ENCODE peak calls at places on chromosomes 6 and 20, in ten cellular contexts. V is body of pancreas, L is coronary artery, T is cardiac fibroblast, M is GM13976, R is HCT116, W is psoas muscle, H is heart left ventricle, J is heart right ventricle, B is esophagus squamous epithelium. A is an unnamed sample.

GRCh38 chr20:61803903-61804804 is 261.5 kb downstream of the TAF4 start:
- DNase-seq in J (no peak), T (peak), R (no peak), V (no peak), H (no peak), W (peak), M (peak), B (no peak), L (no peak), A (peak)

GRCh38 chr6:142605922-142606321 is 304.1 kb downstream of the ADGRG6 start:
- DNase-seq in H (no peak), T (peak), W (no peak), J (no peak), V (no peak), B (no peak), M (no peak), L (no peak), R (no peak), A (no peak)

GRCh38 chr6:40634429-40634828 is 47.3 kb upstream of the LRFN2 start:
- DNase-seq in J (no peak), H (no peak), R (no peak), L (peak), V (peak), M (no peak), T (no peak), W (no peak), B (no peak), A (no peak)

GRCh38 chr6:88013015-88013414 is 34.6 kb upstream of the SPACA1 start:
- DNase-seq in W (no peak), M (no peak), R (no peak), L (no peak), J (no peak), T (no peak), H (no peak), V (no peak), B (no peak), A (peak)

GRCh38 chr6:158086054-158086705 is 81.9 kb downstream of the SERAC1 start:
- DNase-seq in W (no peak), J (no peak), H (no peak), V (no peak), T (peak), L (no peak), M (peak), B (no peak), R (no peak), A (no peak)

GRCh38 chr6:113184291-113184690 is 672.9 kb upstream of the MARCKS start:
- DNase-seq in J (no peak), V (no peak), T (peak), L (no peak), R (no peak), B (no peak), W (no peak), H (no peak), M (no peak), A (no peak)

GRCh38 chr6:56046576-56046975 is 171.2 kb upstream of the BMP5 start:
- DNase-seq in L (peak), H (peak), T (peak), W (no peak), J (peak), V (peak), M (no peak), B (no peak), R (no peak), A (no peak)

GRCh38 chr6:158567152-158567551 is 7.3 kb downstream of the TMEM181 start:
- DNase-seq in M (no peak), L (peak), W (peak), T (no peak), R (no peak), J (no peak), V (no peak), B (no peak), H (no peak), A (no peak)

GRCh38 chr20:57713951-57714350 is 4.1 kb upstream of the PMEPA1 start:
- DNase-seq in M (no peak), H (no peak), W (no peak), L (no peak), T (no peak), R (no peak), B (no peak), J (no peak), V (no peak), A (no peak)

GRCh38 chr6:159080217-159080976 is 35.6 kb upstream of the TAGAP start:
- DNase-seq in J (no peak), V (no peak), R (no peak), B (no peak), L (no peak), T (no peak), M (no peak), H (no peak), W (no peak), A (peak)

GRCh38 chr6:21922086-21922485 is 328.5 kb downstream of the SOX4 start:
- DNase-seq in R (no peak), V (no peak), J (no peak), W (no peak), M (no peak), T (peak), B (no peak), L (no peak), H (no peak), A (no peak)

GRCh38 chr6:19024737-19025136 is 637.6 kb downstream of the RNF144B start:
- DNase-seq in T (peak), H (no peak), V (peak), M (no peak), B (no peak), L (no peak), J (no peak), R (peak), W (no peak), A (no peak)

GRCh38 chr6:14876778-14877613 is 368.9 kb upstream of the JARID2 start:
- DNase-seq in V (peak), B (no peak), L (no peak), J (no peak), H (no peak), W (no peak), R (no peak), T (peak), M (peak), A (peak)

GRCh38 chr20:50379049-50379990 is 130.9 kb upstream of the PTPN1 start:
- DNase-seq in W (peak), M (no peak), B (peak), T (peak), R (no peak), J (peak), H (peak), L (peak), V (peak), A (no peak)

GRCh38 chr6:113351183-113351834 is 505.8 kb upstream of the MARCKS start:
- DNase-seq in B (no peak), W (no peak), M (no peak), L (no peak), J (no peak), H (peak), T (peak), V (no peak), R (no peak), A (no peak)

GRCh38 chr6:123888779-123889513 is 85.3 kb downstream of the NKAIN2 start:
- DNase-seq in M (no peak), H (no peak), V (no peak), R (no peak), J (no peak), W (no peak), T (no peak), L (no peak), B (no peak), A (no peak)

GRCh38 chr20:2093200-2093781 is 8.3 kb upstream of the STK35 start:
- DNase-seq in M (peak), T (no peak), L (no peak), J (no peak), H (no peak), V (no peak), R (peak), W (no peak), B (no peak), A (peak)

GRCh38 chr6:15922510-15923307 is 206.2 kb upstream of the MYLIP start:
- DNase-seq in L (no peak), M (no peak), R (no peak), V (no peak), J (no peak), B (no peak), T (peak), W (no peak), H (no peak), A (no peak)

GRCh38 chr20:40563296-40563950 is 125.6 kb downstream of the MAFB start:
- DNase-seq in B (peak), R (peak), W (no peak), T (peak), H (no peak), V (no peak), M (no peak), J (peak), L (no peak), A (no peak)

GRCh38 chr20:57656252-57656820 is 36.1 kb upstream of the ZBP1 start:
- DNase-seq in L (peak), W (peak), B (no peak), V (no peak), R (no peak), H (peak), J (no peak), M (peak), T (no peak), A (no peak)

GRCh38 chr6:26275663-26276062 is 89.3 kb upstream of the BTN3A2 start:
- DNase-seq in M (no peak), B (no peak), W (no peak), L (no peak), R (no peak), T (no peak), H (no peak), J (no peak), V (no peak), A (no peak)

GRCh38 chr6:128336436-128337095 is 183.8 kb downstream of the PTPRK start:
- DNase-seq in L (no peak), B (no peak), J (no peak), H (no peak), W (no peak), T (peak), R (no peak), M (no peak), V (no peak), A (no peak)

GRCh38 chr6:121614115-121614514 is 178.7 kb downstream of the GJA1 start:
- DNase-seq in R (no peak), J (no peak), L (no peak), B (no peak), M (no peak), V (no peak), H (no peak), W (no peak), T (peak), A (no peak)

GRCh38 chr6:134288538-134289203 is 29.2 kb downstream of the SGK1 start:
- DNase-seq in V (peak), H (no peak), T (peak), J (no peak), R (no peak), B (no peak), M (peak), W (no peak), L (no peak), A (peak)

GRCh38 chr6:158231551-158232444 is 63.6 kb downstream of the GTF2H5 start:
- DNase-seq in M (peak), V (peak), L (peak), T (peak), J (peak), B (peak), H (peak), W (peak), R (no peak), A (peak)

GRCh38 chr6:10481101-10481500 is 40.0 kb upstream of the GCNT2 start:
- DNase-seq in H (no peak), R (no peak), J (no peak), L (no peak), T (no peak), V (no peak), B (no peak), M (no peak), W (no peak), A (no peak)

GRCh38 chr6:32152414-32153251 is 894 bp upstream of the PRRT1 start:
- DNase-seq in R (no peak), V (no peak), W (no peak), M (no peak), B (no peak), L (no peak), T (peak), H (no peak), J (no peak), A (no peak)

GRCh38 chr6:61894536-61894935 is 391.5 kb downstream of the KHDRBS2 start:
- DNase-seq in J (no peak), B (no peak), T (no peak), M (no peak), W (no peak), R (no peak), L (no peak), H (no peak), V (no peak), A (no peak)

GRCh38 chr6:147205690-147206600 is 1.7 kb downstream of the STXBP5 start:
- DNase-seq in V (peak), R (no peak), H (no peak), T (peak), J (no peak), M (no peak), W (no peak), B (no peak), L (no peak), A (no peak)

GRCh38 chr20:56391037-56391436 is 978 bp downstream of the AURKA start:
- DNase-seq in L (no peak), V (no peak), T (no peak), W (no peak), R (no peak), M (no peak), J (no peak), H (no peak), B (no peak), A (no peak)

GRCh38 chr20:63687419-63688233 is 8.8 kb upstream of the TNFRSF6B start:
- DNase-seq in T (no peak), B (no peak), R (no peak), J (no peak), H (no peak), L (no peak), M (no peak), V (no peak), W (no peak), A (no peak)

GRCh38 chr6:138115191-138115590 is 8.0 kb upstream of the PERP start:
- DNase-seq in B (no peak), L (no peak), W (no peak), R (no peak), T (no peak), J (no peak), V (no peak), H (no peak), M (no peak), A (no peak)

DNA sequence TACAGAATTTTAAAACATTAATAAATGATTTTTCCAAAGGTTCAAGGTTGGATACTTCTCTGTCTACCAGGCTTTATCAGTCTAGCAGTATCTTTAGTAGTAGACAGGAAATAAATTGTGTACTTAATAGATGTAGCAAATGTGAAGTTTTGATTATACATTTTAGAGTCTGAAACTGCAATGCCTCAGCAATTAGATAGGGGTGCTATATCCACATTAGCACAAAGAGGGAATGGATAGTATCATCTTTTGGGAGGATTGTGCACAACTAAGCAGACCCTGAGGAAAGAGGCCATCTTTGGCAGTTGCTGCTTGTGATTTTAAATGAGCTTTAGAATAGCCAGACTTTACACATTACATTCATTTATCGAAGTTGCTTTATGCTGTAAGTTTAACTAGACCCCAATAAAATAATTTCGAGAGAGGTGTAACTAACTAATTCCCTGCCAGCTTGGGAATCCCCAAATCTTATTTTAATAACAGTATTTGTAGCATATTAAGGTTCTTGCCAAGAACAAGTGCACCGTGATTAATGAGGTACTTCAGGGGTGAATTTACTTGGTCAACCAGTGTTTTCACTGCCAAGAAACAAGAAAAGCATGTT is 2.8 kb downstream of the KCNQ5 start:
- DNase-seq in T (peak), W (no peak), M (no peak), H (no peak), J (no peak), V (no peak), B (no peak), L (no peak), R (no peak), A (no peak)
- TF ChIP-seq CTCF in T (peak), W (peak), M (peak), H (peak), J (peak), V (peak), B (peak), L (peak), R (peak), A (peak)

DNA sequence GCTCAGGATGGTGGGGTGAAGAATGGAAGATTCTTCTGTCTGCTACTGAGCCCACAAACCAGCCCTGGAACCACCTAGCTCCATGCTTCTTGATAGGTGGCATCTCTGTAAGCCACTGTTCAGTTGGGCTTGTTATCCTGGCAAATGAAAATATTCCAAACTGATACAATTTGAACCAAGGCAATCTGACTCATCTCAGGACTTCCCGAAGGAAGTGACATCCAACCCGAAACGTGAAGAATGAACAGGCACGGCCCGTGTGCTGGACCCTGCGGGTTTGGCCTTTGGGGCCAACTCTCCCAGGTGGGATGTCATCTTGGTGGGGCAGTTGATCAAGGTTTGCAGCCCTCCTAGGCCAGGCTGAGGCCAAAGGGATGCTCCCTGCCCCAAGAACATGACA is 160.3 kb downstream of the PREX1 start:
- DNase-seq in H (no peak), J (no peak), W (no peak), V (no peak), R (no peak), M (no peak), L (no peak), B (no peak), T (no peak), A (no peak)
- TF ChIP-seq CTCF in H (no peak), J (no peak), W (no peak), V (no peak), R (no peak), M (no peak), L (no peak), B (no peak), T (no peak), A (no peak)

GRCh38 chr20:60340232-60340631 is 382.0 kb downstream of the CDH26 start:
- DNase-seq in T (no peak), W (no peak), R (no peak), B (no peak), J (no peak), H (no peak), V (no peak), M (no peak), L (no peak), A (no peak)
- TF ChIP-seq CTCF in T (no peak), W (no peak), R (no peak), B (no peak), J (no peak), H (no peak), V (no peak), M (no peak), L (no peak), A (no peak)

GRCh38 chr20:36454664-36455427 is 86.5 kb upstream of the MYL9 start:
- DNase-seq in V (peak), J (no peak), M (no peak), R (no peak), L (no peak), W (peak), T (no peak), B (no peak), H (peak), A (no peak)
- TF ChIP-seq CTCF in V (no peak), J (no peak), M (no peak), R (no peak), L (no peak), W (no peak), T (no peak), B (no peak), H (no peak), A (no peak)

GRCh38 chr20:33076662-33077398 is 2.6 kb upstream of the BPIFB4 start:
- DNase-seq in B (no peak), V (no peak), W (no peak), T (peak), H (no peak), J (no peak), L (no peak), R (peak), M (no peak), A (peak)
- TF ChIP-seq CTCF in B (no peak), V (no peak), W (peak), T (no peak), H (peak), J (peak), L (no peak), R (peak), M (no peak), A (peak)

DNA sequence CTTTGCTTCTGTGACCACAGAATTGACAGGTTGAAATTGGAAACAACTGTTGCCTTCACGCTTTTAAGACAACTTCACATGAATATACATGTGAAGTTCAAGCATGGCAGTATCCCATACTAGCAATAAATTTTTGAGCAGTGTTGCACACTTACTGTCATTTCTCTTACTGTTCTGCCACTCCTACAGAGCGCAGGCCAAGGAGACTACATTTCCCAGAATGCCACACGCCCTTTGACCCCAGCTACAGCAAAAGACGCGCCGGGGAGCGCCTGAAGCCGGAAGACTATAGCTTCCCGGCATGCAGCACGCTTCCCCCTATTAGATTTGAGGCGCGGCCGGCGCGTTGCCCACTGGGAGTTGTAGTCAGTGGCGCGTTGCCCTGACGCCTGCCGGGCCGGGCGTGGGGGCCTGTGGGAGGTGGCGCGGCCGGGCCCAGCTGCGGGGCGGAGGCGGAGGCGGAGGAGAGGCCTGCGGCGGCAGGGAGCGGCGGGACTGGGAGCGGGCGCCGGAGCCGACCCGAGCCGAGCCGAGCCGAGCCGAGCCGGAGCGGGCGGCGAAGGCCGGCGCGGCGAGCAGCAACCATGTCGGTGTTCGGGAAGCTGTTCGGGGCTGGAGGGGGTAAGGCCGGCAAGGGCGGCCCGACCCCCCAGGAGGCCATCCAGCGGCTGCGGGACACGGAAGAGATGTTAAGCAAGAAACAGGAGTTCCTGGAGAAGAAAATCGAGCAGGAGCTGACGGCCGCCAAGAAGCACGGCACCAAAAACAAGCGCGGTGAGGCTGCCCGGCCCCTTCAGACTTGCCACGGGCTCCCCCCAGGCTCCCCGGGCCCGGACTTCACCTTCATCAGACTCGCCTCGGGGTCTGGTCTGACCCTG is at the start of gene CHMP4B:
- DNase-seq in J (peak), W (peak), V (peak), B (peak), T (peak), H (peak), M (peak), L (peak), R (peak), A (peak)
- TF ChIP-seq CTCF in J (no peak), W (no peak), V (no peak), B (no peak), T (no peak), H (no peak), M (no peak), L (no peak), R (no peak), A (no peak)

DNA sequence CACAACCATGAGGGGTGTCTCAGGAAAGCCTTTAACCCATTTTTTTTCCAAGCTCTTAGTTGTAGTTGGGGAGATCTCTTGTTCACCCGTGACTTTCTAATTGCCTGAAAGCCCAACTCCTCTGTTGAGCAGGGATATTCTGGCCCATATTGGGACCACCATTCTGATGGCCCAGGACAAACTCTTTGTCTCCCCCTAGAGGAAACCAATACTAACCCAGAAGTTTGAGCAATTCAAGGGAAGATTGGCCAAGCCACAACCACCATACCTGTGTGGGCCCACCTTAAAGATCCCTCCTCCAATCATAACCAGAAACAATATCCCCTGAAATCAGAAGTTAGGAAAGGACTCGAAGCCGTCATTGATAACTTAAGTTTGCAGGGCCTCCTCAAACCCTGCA is 132.6 kb downstream of the THBS2 start:
- DNase-seq in B (no peak), W (no peak), T (no peak), V (no peak), L (no peak), J (no peak), H (no peak), M (no peak), R (no peak), A (no peak)
- TF ChIP-seq CTCF in B (no peak), W (no peak), T (peak), V (no peak), L (no peak), J (no peak), H (no peak), M (no peak), R (peak), A (no peak)